ENCODE peak calls at places on chromosomes 6 and 20, in four cellular contexts. E is K562, L is HepG2, N is HCT116. Z is an unnamed sample. For H3K27me3, the result is how much of the 10 kb centered on the place peaks cover.

GRCh38 chr6:1605822-1606532 is 3.7 kb upstream of the FOXC1 start:
- DNase-seq in L (no peak), N (no peak), E (no peak), Z (no peak)

GRCh38 chr20:33693741-33694645 is 7.8 kb upstream of the E2F1 start:
- DNase-seq in L (no peak), N (no peak), E (no peak), Z (no peak)

GRCh38 chr20:2299301-2299700 is 3.5 kb downstream of the TGM3 start:
- DNase-seq in E (no peak), L (no peak), N (no peak), Z (no peak)

GRCh38 chr6:41286544-41287346 is at the start of gene TREM1:
- DNase-seq in L (peak), N (no peak), E (no peak), Z (no peak)

GRCh38 chr20:2871111-2871465 is 2.2 kb upstream of the PTPRA start:
- DNase-seq in N (no peak), L (no peak), E (peak), Z (no peak)

GRCh38 chr20:2521369-2522305 is 12.9 kb upstream of the ZNF343 start:
- DNase-seq in N (peak), E (peak), L (peak), Z (no peak)

GRCh38 chr6:29509239-29509638 is 21.5 kb upstream of the MAS1L start:
- DNase-seq in N (no peak), E (no peak), L (no peak), Z (no peak)

GRCh38 chr6:46626228-46626909 is 26.2 kb downstream of the CYP39A1 start:
- DNase-seq in L (peak), E (peak), N (peak), Z (no peak)

GRCh38 chr6:46706464-46706863 is 18.8 kb downstream of the TDRD6 start:
- DNase-seq in L (no peak), N (no peak), E (no peak), Z (no peak)

GRCh38 chr20:44494681-44495080 is 19.0 kb downstream of the TTPAL start:
- DNase-seq in L (no peak), E (no peak), N (no peak), Z (no peak)

GRCh38 chr6:44257007-44257752 is at the start of gene SLC35B2:
- DNase-seq in E (peak), N (no peak), L (peak), Z (no peak)

GRCh38 chr6:112149719-112150263 is 62.4 kb downstream of the FAM229B start:
- DNase-seq in E (no peak), N (no peak), L (no peak), Z (no peak)

GRCh38 chr20:41089555-41089954 is 47.8 kb upstream of the PLCG1 start:
- DNase-seq in L (no peak), E (no peak), N (no peak), Z (no peak)

GRCh38 chr6:169931223-169931760 is 179.9 kb downstream of the ERMARD start:
- DNase-seq in N (no peak), L (no peak), E (no peak), Z (no peak)

GRCh38 chr20:2631228-2631627 is 21.2 kb upstream of the NOP56 start:
- DNase-seq in E (no peak), L (no peak), N (no peak), Z (no peak)

GRCh38 chr6:7742214-7742613 is 16.3 kb downstream of the BMP6 start:
- DNase-seq in E (no peak), N (no peak), L (no peak), Z (no peak)

GRCh38 chr20:46160661-46161060 is 42.5 kb downstream of the CD40 start:
- DNase-seq in N (no peak), L (no peak), E (no peak), Z (no peak)

GRCh38 chr6:163602851-163603250 is 188.3 kb downstream of the QKI start:
- DNase-seq in L (no peak), N (no peak), E (no peak), Z (no peak)

GRCh38 chr20:48411265-48411664 is 416.5 kb downstream of the PREX1 start:
- DNase-seq in E (no peak), L (no peak), N (no peak), Z (no peak)

GRCh38 chr6:90105766-90106165 is 190.9 kb downstream of the BACH2 start:
- DNase-seq in E (no peak), N (no peak), L (no peak), Z (no peak)

GRCh38 chr6:169293196-169293595 is 39.5 kb upstream of the THBS2 start:
- DNase-seq in N (no peak), L (no peak), E (no peak), Z (no peak)

GRCh38 chr6:52317841-52318581 is 33.5 kb upstream of the MCM3 start:
- DNase-seq in N (no peak), E (no peak), L (peak), Z (no peak)

GRCh38 chr20:18628330-18628941 is 40.6 kb downstream of the DTD1 start:
- DNase-seq in L (peak), N (no peak), E (peak), Z (no peak)

GRCh38 chr20:13348301-13349239 is 127.5 kb downstream of the ISM1 start:
- DNase-seq in E (no peak), L (no peak), N (no peak), Z (no peak)

GRCh38 chr20:57061058-57061900 is 205.2 kb downstream of the BMP7 start:
- DNase-seq in L (no peak), E (peak), N (no peak), Z (no peak)
- TF ChIP-seq CTCF in L (peak), E (peak), N (peak), Z (peak)

GRCh38 chr6:68572525-68572924 is 62.6 kb upstream of the ADGRB3 start:
- DNase-seq in N (no peak), L (peak), E (peak), Z (peak)
- TF ChIP-seq TCF7L2 in N (no peak), L (no peak), E (no peak), Z (no peak)

GRCh38 chr6:70412797-70413113 is 553 bp upstream of the FAM135A start:
- DNase-seq in L (no peak), N (no peak), E (no peak), Z (no peak)
- H3K27me3 ChIP-seq in L (under half), N (under half), E (under half), Z (under half)

DNA sequence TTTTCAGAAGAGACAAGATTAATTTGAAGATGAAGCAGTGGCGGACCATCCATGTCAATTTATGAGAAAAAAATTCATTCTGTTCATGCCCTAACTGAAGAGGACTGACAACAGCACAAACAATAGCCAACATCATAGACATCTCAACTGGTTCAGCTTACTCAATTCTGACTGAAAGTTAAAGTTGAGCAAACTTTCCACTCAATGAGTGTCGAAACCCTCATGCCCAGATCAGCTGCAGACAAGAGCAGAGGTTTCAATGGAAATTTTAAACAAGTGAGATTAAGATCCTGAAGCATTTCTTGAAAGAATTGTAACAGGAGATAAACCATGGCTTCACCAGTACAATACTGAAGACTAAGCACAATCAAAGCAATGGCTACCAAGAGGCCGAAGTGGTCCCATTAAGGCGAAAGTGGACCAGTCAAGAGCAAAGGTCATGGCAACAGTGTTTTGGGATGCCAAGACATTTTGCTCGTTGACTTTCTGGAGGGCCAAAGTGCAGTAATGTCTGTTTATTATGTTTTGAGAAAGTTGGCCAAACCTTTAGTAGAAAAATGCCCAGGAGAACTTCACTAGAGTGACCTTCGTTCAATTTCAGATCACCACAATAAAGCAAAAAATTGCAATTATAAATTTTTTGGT is 6.1 kb upstream of the SFT2D1 start:
- DNase-seq in L (peak), N (no peak), E (no peak), Z (no peak)
- TF ChIP-seq CTCF in L (no peak), N (no peak), E (no peak), Z (no peak)

Z was measured in Panc1.